ENCODE peak calls at places on chromosomes 1 and 21, in seven cellular contexts. One of them, this sample, is unnamed.

GRCh38 chr21:45971487-45972352 is 9.8 kb upstream of the COL6A1 start:
- DNase-seq in mesenchymal stem cell: peak; percentile 80
- DNase-seq in trophoblast cell: no peak
- DNase-seq in H9: no peak
- DNase-seq in neuronal stem cell: no peak
- DNase-seq in IMR-90: peak; percentile 87
- DNase-seq in H1: no peak
- DNase-seq in this sample: peak; percentile 37

GRCh38 chr1:214537219-214537618 is 14.2 kb downstream of the PTPN14 start:
- DNase-seq in IMR-90: peak; percentile 69
- DNase-seq in H1: no peak
- DNase-seq in trophoblast cell: no peak
- DNase-seq in neuronal stem cell: no peak
- DNase-seq in mesenchymal stem cell: peak; percentile 76
- DNase-seq in H9: no peak
- DNase-seq in this sample: no peak

GRCh38 chr1:179976970-179977651 is 22.5 kb downstream of the CEP350 start:
- DNase-seq in H9: no peak
- DNase-seq in mesenchymal stem cell: no peak
- DNase-seq in IMR-90: no peak
- DNase-seq in trophoblast cell: no peak
- DNase-seq in H1: no peak
- DNase-seq in neuronal stem cell: no peak
- DNase-seq in this sample: peak; percentile 37

GRCh38 chr1:160777486-160778089 is 18.4 kb upstream of the LY9 start:
- DNase-seq in H1: peak; percentile 70
- DNase-seq in mesenchymal stem cell: peak; percentile 2
- DNase-seq in H9: peak; percentile 66
- DNase-seq in IMR-90: no peak
- DNase-seq in neuronal stem cell: peak; percentile 46
- DNase-seq in trophoblast cell: peak; percentile 86
- DNase-seq in this sample: peak; percentile 82

GRCh38 chr1:34398205-34398915 is 221.7 kb downstream of the C1orf94 start:
- DNase-seq in H9: no peak
- DNase-seq in trophoblast cell: no peak
- DNase-seq in IMR-90: no peak
- DNase-seq in mesenchymal stem cell: no peak
- DNase-seq in H1: no peak
- DNase-seq in neuronal stem cell: no peak
- DNase-seq in this sample: no peak

GRCh38 chr21:33332143-33332542 is 7.4 kb downstream of the IFNAR1 start:
- DNase-seq in H1: no peak
- DNase-seq in IMR-90: no peak
- DNase-seq in mesenchymal stem cell: no peak
- DNase-seq in trophoblast cell: no peak
- DNase-seq in neuronal stem cell: no peak
- DNase-seq in H9: no peak
- DNase-seq in this sample: no peak

GRCh38 chr1:107019166-107019565 is 37.3 kb upstream of the PRMT6 start:
- DNase-seq in IMR-90: peak; percentile 65
- DNase-seq in neuronal stem cell: no peak
- DNase-seq in H1: no peak
- DNase-seq in H9: no peak
- DNase-seq in trophoblast cell: no peak
- DNase-seq in mesenchymal stem cell: no peak
- DNase-seq in this sample: no peak

GRCh38 chr1:210447456-210448057 is 118.9 kb downstream of the HHAT start:
- DNase-seq in neuronal stem cell: no peak
- DNase-seq in H1: no peak
- DNase-seq in H9: no peak
- DNase-seq in mesenchymal stem cell: no peak
- DNase-seq in IMR-90: no peak
- DNase-seq in trophoblast cell: no peak
- DNase-seq in this sample: no peak

GRCh38 chr1:247437551-247438535 is 20.1 kb downstream of the OR2B11 start:
- DNase-seq in IMR-90: no peak
- DNase-seq in mesenchymal stem cell: no peak
- DNase-seq in trophoblast cell: no peak
- DNase-seq in neuronal stem cell: no peak
- DNase-seq in H9: no peak
- DNase-seq in H1: no peak
- DNase-seq in this sample: no peak

GRCh38 chr1:221462345-221462744 is 279.5 kb downstream of the DUSP10 start:
- DNase-seq in mesenchymal stem cell: no peak
- DNase-seq in IMR-90: no peak
- DNase-seq in H9: no peak
- DNase-seq in neuronal stem cell: no peak
- DNase-seq in H1: no peak
- DNase-seq in trophoblast cell: no peak
- DNase-seq in this sample: no peak

GRCh38 chr1:237834048-237834447 is 56.7 kb downstream of the ZP4 start:
- DNase-seq in IMR-90: no peak
- DNase-seq in H1: no peak
- DNase-seq in H9: no peak
- DNase-seq in neuronal stem cell: no peak
- DNase-seq in mesenchymal stem cell: no peak
- DNase-seq in trophoblast cell: no peak
- DNase-seq in this sample: no peak

GRCh38 chr21:38965241-38965640 is 159.5 kb downstream of the ETS2 start:
- DNase-seq in trophoblast cell: peak; percentile 45
- DNase-seq in IMR-90: peak; percentile 51
- DNase-seq in H1: no peak
- DNase-seq in H9: no peak
- DNase-seq in neuronal stem cell: no peak
- DNase-seq in mesenchymal stem cell: peak; percentile 95
- DNase-seq in this sample: no peak

GRCh38 chr1:234925440-234926251 is 203.0 kb downstream of the TOMM20 start:
- DNase-seq in H9: peak; percentile 29
- DNase-seq in neuronal stem cell: no peak
- DNase-seq in trophoblast cell: peak; percentile 95
- DNase-seq in IMR-90: peak; percentile 99
- DNase-seq in H1: no peak
- DNase-seq in mesenchymal stem cell: peak; percentile 99
- DNase-seq in this sample: peak; percentile 96

GRCh38 chr1:32250893-32251716 is at the start of gene LCK:
- DNase-seq in trophoblast cell: no peak
- DNase-seq in neuronal stem cell: no peak
- DNase-seq in H1: peak; percentile 55
- DNase-seq in IMR-90: no peak
- DNase-seq in H9: peak; percentile 51
- DNase-seq in mesenchymal stem cell: no peak
- DNase-seq in this sample: no peak

GRCh38 chr1:24707659-24708058 is 37.6 kb upstream of the CLIC4 start:
- DNase-seq in neuronal stem cell: no peak
- DNase-seq in trophoblast cell: peak; percentile 79
- DNase-seq in IMR-90: peak; percentile 80
- DNase-seq in H1: no peak
- DNase-seq in H9: no peak
- DNase-seq in mesenchymal stem cell: peak; percentile 51
- DNase-seq in this sample: no peak

GRCh38 chr1:83905315-83905907 is 93.5 kb downstream of the TTLL7 start:
- DNase-seq in mesenchymal stem cell: no peak
- DNase-seq in H9: no peak
- DNase-seq in IMR-90: peak; percentile 22
- DNase-seq in H1: no peak
- DNase-seq in neuronal stem cell: no peak
- DNase-seq in trophoblast cell: peak; percentile 63
- DNase-seq in this sample: no peak

GRCh38 chr1:8663090-8663802 is 154.2 kb downstream of the RERE start:
- DNase-seq in mesenchymal stem cell: peak; percentile 49
- DNase-seq in trophoblast cell: peak; percentile 55
- DNase-seq in H9: no peak
- DNase-seq in H1: no peak
- DNase-seq in neuronal stem cell: no peak
- DNase-seq in IMR-90: no peak
- DNase-seq in this sample: no peak

GRCh38 chr1:64497484-64497883 is 27.6 kb downstream of the CACHD1 start:
- DNase-seq in neuronal stem cell: no peak
- DNase-seq in H9: peak; percentile 74
- DNase-seq in IMR-90: no peak
- DNase-seq in H1: no peak
- DNase-seq in trophoblast cell: no peak
- DNase-seq in mesenchymal stem cell: no peak
- DNase-seq in this sample: peak; percentile 66

GRCh38 chr21:42820513-42821465 is 58.5 kb downstream of the WDR4 start:
- DNase-seq in mesenchymal stem cell: no peak
- DNase-seq in neuronal stem cell: no peak
- DNase-seq in H1: peak; percentile 39
- DNase-seq in IMR-90: no peak
- DNase-seq in H9: no peak
- DNase-seq in trophoblast cell: no peak
- DNase-seq in this sample: no peak

GRCh38 chr1:75855010-75855409 is 58.3 kb downstream of the MSH4 start:
- DNase-seq in neuronal stem cell: no peak
- DNase-seq in trophoblast cell: peak; percentile 7
- DNase-seq in mesenchymal stem cell: peak; percentile 43
- DNase-seq in H9: no peak
- DNase-seq in H1: no peak
- DNase-seq in IMR-90: peak; percentile 53
- DNase-seq in this sample: no peak

GRCh38 chr1:20574686-20575543 is 14.0 kb upstream of the CDA start:
- DNase-seq in trophoblast cell: peak; percentile 77
- DNase-seq in mesenchymal stem cell: peak; percentile 66
- DNase-seq in IMR-90: peak; percentile 75
- DNase-seq in H1: peak; percentile 99
- DNase-seq in neuronal stem cell: peak; percentile 75
- DNase-seq in H9: peak; percentile 92
- DNase-seq in this sample: peak; percentile 89

GRCh38 chr1:233336554-233337442 is 9.3 kb downstream of the MAP3K21 start:
- DNase-seq in H1: no peak
- DNase-seq in trophoblast cell: no peak
- DNase-seq in IMR-90: no peak
- DNase-seq in neuronal stem cell: no peak
- DNase-seq in mesenchymal stem cell: no peak
- DNase-seq in H9: no peak
- DNase-seq in this sample: no peak

GRCh38 chr1:221206076-221206475 is 326.8 kb downstream of the HLX start:
- DNase-seq in IMR-90: peak; percentile 8
- DNase-seq in H1: no peak
- DNase-seq in neuronal stem cell: no peak
- DNase-seq in H9: no peak
- DNase-seq in trophoblast cell: no peak
- DNase-seq in mesenchymal stem cell: no peak
- DNase-seq in this sample: no peak

GRCh38 chr1:192489046-192489445 is 86.5 kb upstream of the RGS1 start:
- DNase-seq in H1: no peak
- DNase-seq in trophoblast cell: peak; percentile 52
- DNase-seq in neuronal stem cell: no peak
- DNase-seq in mesenchymal stem cell: peak; percentile 49
- DNase-seq in IMR-90: peak; percentile 40
- DNase-seq in H9: no peak
- DNase-seq in this sample: no peak

GRCh38 chr1:208931936-208932335 is 651.6 kb upstream of the CAMK1G start:
- DNase-seq in trophoblast cell: peak; percentile 63
- DNase-seq in H9: no peak
- DNase-seq in IMR-90: no peak
- DNase-seq in mesenchymal stem cell: no peak
- DNase-seq in H1: no peak
- DNase-seq in neuronal stem cell: no peak
- DNase-seq in this sample: no peak

GRCh38 chr1:208936431-208936830 is 647.1 kb upstream of the CAMK1G start:
- DNase-seq in mesenchymal stem cell: no peak
- DNase-seq in IMR-90: no peak
- DNase-seq in trophoblast cell: no peak
- DNase-seq in neuronal stem cell: no peak
- DNase-seq in H1: no peak
- DNase-seq in H9: no peak
- DNase-seq in this sample: no peak

GRCh38 chr1:208935517-208936187 is 647.9 kb upstream of the CAMK1G start:
- DNase-seq in neuronal stem cell: no peak
- DNase-seq in trophoblast cell: no peak
- DNase-seq in mesenchymal stem cell: no peak
- DNase-seq in H9: no peak
- DNase-seq in H1: no peak
- DNase-seq in IMR-90: no peak
- DNase-seq in this sample: no peak

GRCh38 chr1:208933984-208934525 is 649.5 kb upstream of the CAMK1G start:
- DNase-seq in mesenchymal stem cell: no peak
- DNase-seq in neuronal stem cell: no peak
- DNase-seq in IMR-90: no peak
- DNase-seq in H9: no peak
- DNase-seq in H1: no peak
- DNase-seq in trophoblast cell: no peak
- DNase-seq in this sample: no peak

GRCh38 chr1:208934933-208935332 is 648.6 kb upstream of the CAMK1G start:
- DNase-seq in mesenchymal stem cell: no peak
- DNase-seq in neuronal stem cell: no peak
- DNase-seq in H9: no peak
- DNase-seq in H1: no peak
- DNase-seq in trophoblast cell: no peak
- DNase-seq in IMR-90: no peak
- DNase-seq in this sample: no peak
- H2BK120ac ChIP-seq in mesenchymal stem cell: no peak overlapping the region
- H2BK120ac ChIP-seq in neuronal stem cell: no peak overlapping the region
- H2BK120ac ChIP-seq in H9: no peak overlapping the region
- H2BK120ac ChIP-seq in H1: no peak overlapping the region
- H2BK120ac ChIP-seq in trophoblast cell: no peak overlapping the region
- H2BK120ac ChIP-seq in IMR-90: no peak overlapping the region
- H2BK120ac ChIP-seq in this sample: no peak overlapping the region

GRCh38 chr1:101905298-101905794 is 91.4 kb downstream of the OLFM3 start:
- DNase-seq in trophoblast cell: no peak
- DNase-seq in neuronal stem cell: no peak
- DNase-seq in H1: no peak
- DNase-seq in mesenchymal stem cell: no peak
- DNase-seq in H9: no peak
- DNase-seq in IMR-90: no peak
- DNase-seq in this sample: no peak
- H2BK120ac ChIP-seq in trophoblast cell: no peak overlapping the region
- H2BK120ac ChIP-seq in neuronal stem cell: no peak overlapping the region
- H2BK120ac ChIP-seq in H1: no peak overlapping the region
- H2BK120ac ChIP-seq in mesenchymal stem cell: no peak overlapping the region
- H2BK120ac ChIP-seq in H9: no peak overlapping the region
- H2BK120ac ChIP-seq in IMR-90: no peak overlapping the region
- H2BK120ac ChIP-seq in this sample: no peak overlapping the region

DNA sequence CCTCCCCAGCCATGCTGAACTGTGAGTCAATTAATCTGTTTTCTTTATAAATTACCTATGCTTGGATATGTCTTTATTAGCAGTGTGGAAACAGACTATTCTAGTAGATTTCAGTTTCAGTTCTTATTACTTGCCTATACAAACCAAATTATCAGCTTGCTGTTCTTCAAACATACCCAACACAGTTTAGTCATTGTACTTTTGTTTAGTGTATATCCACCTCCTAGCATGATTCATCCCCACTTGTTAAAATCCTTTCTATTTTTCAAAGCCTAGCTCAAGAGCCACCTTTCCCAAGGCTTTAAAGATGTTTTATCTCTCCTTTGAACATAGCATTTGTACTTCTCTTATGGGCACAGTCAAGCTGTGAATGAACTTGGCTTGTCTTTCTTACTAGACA is 195.6 kb upstream of the ZRANB2 start:
- DNase-seq in H1: no peak
- DNase-seq in neuronal stem cell: no peak
- DNase-seq in IMR-90: peak; percentile 2
- DNase-seq in trophoblast cell: no peak
- DNase-seq in H9: no peak
- DNase-seq in mesenchymal stem cell: no peak
- DNase-seq in this sample: no peak
- H2BK120ac ChIP-seq in H1: no peak overlapping the region
- H2BK120ac ChIP-seq in neuronal stem cell: no peak overlapping the region
- H2BK120ac ChIP-seq in IMR-90: no peak overlapping the region
- H2BK120ac ChIP-seq in trophoblast cell: no peak overlapping the region
- H2BK120ac ChIP-seq in H9: no peak overlapping the region
- H2BK120ac ChIP-seq in mesenchymal stem cell: no peak overlapping the region
- H2BK120ac ChIP-seq in this sample: no peak overlapping the region

GRCh38 chr1:15051898-15052528 is 101.5 kb upstream of the TMEM51 start:
- DNase-seq in neuronal stem cell: no peak
- DNase-seq in trophoblast cell: no peak
- DNase-seq in IMR-90: peak; percentile 22
- DNase-seq in mesenchymal stem cell: peak; percentile 30
- DNase-seq in H1: no peak
- DNase-seq in H9: no peak
- DNase-seq in this sample: no peak
- H2BK120ac ChIP-seq in neuronal stem cell: no peak overlapping the region
- H2BK120ac ChIP-seq in trophoblast cell: no peak overlapping the region
- H2BK120ac ChIP-seq in IMR-90: no peak overlapping the region
- H2BK120ac ChIP-seq in mesenchymal stem cell: no peak overlapping the region
- H2BK120ac ChIP-seq in H1: no peak overlapping the region
- H2BK120ac ChIP-seq in H9: no peak overlapping the region
- H2BK120ac ChIP-seq in this sample: no peak overlapping the region